ENCODE peak calls at places on chromosomes 13 and 19, in six cellular contexts. A is OCI-LY7; O is CD8-positive, alpha-beta memory T cell; C is fibroblast of lung; S is T-helper 9 cell; W is AG10803. H is an unnamed sample.

GRCh38 chr13:60759499-60759898 is 362.5 kb downstream of the TDRD3 start:
- DNase-seq in A (no peak), O (no peak), C (no peak), W (no peak), S (no peak), H (peak)

GRCh38 chr19:32489971-32490370 is 84.4 kb downstream of the DPY19L3 start:
- DNase-seq in S (no peak), W (peak), C (peak), O (no peak), A (no peak), H (no peak)

GRCh38 chr13:112893570-112894422 is 75.2 kb upstream of the MCF2L start:
- DNase-seq in A (no peak), S (no peak), O (peak), C (peak), W (no peak), H (no peak)

GRCh38 chr19:5805465-5806132 is 732 bp downstream of the NRTN start:
- DNase-seq in S (peak), W (peak), C (peak), O (peak), A (peak), H (no peak)

GRCh38 chr19:56145698-56146097 is 4.6 kb downstream of the ZNF444 start:
- DNase-seq in S (no peak), A (no peak), C (no peak), O (no peak), W (no peak), H (no peak)

GRCh38 chr19:38901683-38902082 is 1.9 kb downstream of the NFKBIB start:
- DNase-seq in W (no peak), S (no peak), A (no peak), C (no peak), O (no peak), H (no peak)

GRCh38 chr19:32581704-32582164 is 744 bp downstream of the PDCD5 start:
- DNase-seq in C (peak), S (no peak), W (peak), A (peak), O (no peak), H (no peak)

GRCh38 chr13:113489549-113490495 is 689 bp downstream of the DCUN1D2 start:
- DNase-seq in C (peak), W (peak), O (peak), S (peak), A (peak), H (peak)

GRCh38 chr19:49073514-49074378 is 1.2 kb upstream of the KCNA7 start:
- DNase-seq in W (no peak), C (no peak), O (no peak), S (no peak), A (peak), H (no peak)

GRCh38 chr19:45629704-45630103 is 9.5 kb downstream of the EML2 start:
- DNase-seq in O (no peak), W (no peak), C (no peak), S (no peak), A (no peak), H (no peak)

GRCh38 chr19:44236384-44236783 is 23.3 kb upstream of the ZNF233 start:
- DNase-seq in S (no peak), O (no peak), A (no peak), C (no peak), W (no peak), H (no peak)

GRCh38 chr13:74768521-74769090 is 634.4 kb upstream of the KLF12 start:
- DNase-seq in C (no peak), S (no peak), O (no peak), A (no peak), W (no peak), H (no peak)

GRCh38 chr13:52085416-52085815 is 43.5 kb downstream of the NEK5 start:
- DNase-seq in A (no peak), O (no peak), W (peak), C (peak), S (no peak), H (no peak)

GRCh38 chr13:73937420-73937819 is 196.8 kb downstream of the KLF12 start:
- DNase-seq in W (no peak), C (no peak), S (no peak), O (no peak), A (no peak), H (no peak)

GRCh38 chr13:86877449-86877848 is 793.7 kb upstream of the SLITRK5 start:
- DNase-seq in O (no peak), S (no peak), C (no peak), A (no peak), W (no peak), H (no peak)

GRCh38 chr13:53206455-53206854 is 177.8 kb downstream of the OLFM4 start:
- DNase-seq in C (no peak), W (no peak), A (peak), S (no peak), O (no peak), H (no peak)

GRCh38 chr19:5036733-5037681 is 68.1 kb downstream of the KDM4B start:
- DNase-seq in A (no peak), O (no peak), C (peak), W (peak), S (no peak), H (no peak)

GRCh38 chr13:44921931-44922758 is 67.1 kb downstream of the NUFIP1 start:
- DNase-seq in A (no peak), O (no peak), W (peak), S (no peak), C (peak), H (peak)

GRCh38 chr13:49113526-49114286 is 106.4 kb upstream of the MLNR start:
- DNase-seq in S (no peak), W (peak), O (no peak), A (no peak), C (peak), H (peak)

H was measured in kidney glomerular epithelial cell.